ENCODE peak calls at places on chromosome 2, in five cellular contexts. D is IMR-90, I is fibroblast of mammary gland, Z is omental fat pad, U is left ventricle myocardium superior. T is an unnamed sample.

GRCh38 chr2:65296971-65297370 is 69.3 kb downstream of the ACTR2 start:
- DNase-seq in D (no peak), I (no peak), Z (no peak), U (no peak), T (no peak)

GRCh38 chr2:71483246-71483645 is 29.9 kb downstream of the DYSF start:
- DNase-seq in D (no peak), I (no peak), Z (no peak), U (no peak), T (peak)

GRCh38 chr2:219219113-219219696 is 447 bp upstream of the ABCB6 start:
- DNase-seq in D (no peak), I (no peak), Z (no peak), U (no peak), T (no peak)

GRCh38 chr2:13106302-13106701 is 389.6 kb downstream of the TRIB2 start:
- DNase-seq in D (no peak), I (no peak), Z (no peak), U (no peak), T (no peak)

GRCh38 chr2:128600606-128601297 is 282.1 kb upstream of the HS6ST1 start:
- DNase-seq in D (no peak), I (no peak), Z (no peak), U (no peak), T (no peak)

GRCh38 chr2:24909555-24910177 is 10.4 kb downstream of the ADCY3 start:
- DNase-seq in D (peak), I (peak), Z (no peak), U (no peak), T (peak)

GRCh38 chr2:156405586-156405985 is 30.6 kb upstream of the GPD2 start:
- DNase-seq in D (peak), I (peak), Z (no peak), U (no peak), T (peak)

GRCh38 chr2:179422037-179422643 is 157.5 kb upstream of the SESTD1 start:
- DNase-seq in D (peak), I (peak), Z (peak), U (peak), T (peak)

GRCh38 chr2:38690499-38691420 is 24.8 kb downstream of the GALM start:
- DNase-seq in D (peak), I (peak), Z (no peak), U (no peak), T (no peak)